ENCODE peak calls at places on chromosomes 7 and 10, in six cellular contexts. W is GM03348; F is mammary epithelial cell; U is non-pigmented ciliary epithelial cell; R is activated naive CD8-positive, alpha-beta T cell treated with anti-CD3 and anti-CD28 coated beads, Interleukin-2, amount 50 U/mL, for 24 hours; O is A549. C is an unnamed sample.

GRCh38 chr10:34028936-34029335 is 694.5 kb upstream of the NRP1 start:
- DNase-seq in O (no peak), R (no peak), U (no peak), W (no peak), F (no peak), C (no peak)

GRCh38 chr7:25821225-25821624 is 330.8 kb upstream of the NFE2L3 start:
- DNase-seq in W (no peak), F (no peak), O (no peak), R (no peak), U (no peak), C (no peak)

GRCh38 chr7:155921804-155922506 is 109.7 kb upstream of the SHH start:
- DNase-seq in F (peak), R (no peak), W (no peak), U (no peak), O (no peak), C (no peak)

GRCh38 chr10:113788604-113789083 is 37.2 kb downstream of the PLEKHS1 start:
- DNase-seq in F (peak), W (peak), U (peak), O (peak), R (no peak), C (peak)

GRCh38 chr7:81692146-81692905 is 77.5 kb downstream of the HGF start:
- DNase-seq in R (no peak), U (peak), F (no peak), W (no peak), O (no peak), C (no peak)

GRCh38 chr10:99234067-99234738 is 1.4 kb downstream of the HPSE2 start:
- DNase-seq in R (peak), O (peak), F (peak), U (no peak), W (peak), C (no peak)

GRCh38 chr10:69881202-69881601 is 79.5 kb downstream of the COL13A1 start:
- DNase-seq in U (no peak), O (no peak), F (no peak), R (no peak), W (no peak), C (no peak)

GRCh38 chr7:85014936-85015335 is 171.9 kb downstream of the SEMA3D start:
- DNase-seq in O (peak), W (no peak), U (no peak), F (no peak), R (no peak), C (no peak)

GRCh38 chr7:28037220-28038010 is 143.2 kb downstream of the JAZF1 start:
- DNase-seq in R (no peak), W (peak), O (peak), F (peak), U (peak), C (peak)

GRCh38 chr10:110901954-110902819 is 16.8 kb downstream of the BBIP1 start:
- DNase-seq in R (peak), U (no peak), O (peak), F (peak), W (peak), C (peak)

GRCh38 chr7:77697535-77697831 is 1.2 kb downstream of the RSBN1L start:
- DNase-seq in W (peak), O (no peak), F (no peak), R (no peak), U (no peak), C (no peak)

GRCh38 chr10:35005868-35006267 is 84.3 kb downstream of the CUL2 start:
- DNase-seq in U (peak), F (peak), O (peak), W (peak), R (no peak), C (peak)